ENCODE peak calls at places on chromosomes 11 and 22, in six cellular contexts. P is GM04504; C is ascending aorta; Z is ovary; A is RKO; E is activated T-helper 9 cell treated with anti-CD3 and anti-CD28 coated beads, Interleukin-2, amount 50 U/mL, for 16 hours. X is an unnamed sample.

GRCh38 chr11:9269492-9270030 is 4.4 kb upstream of the DENND5A start:
- DNase-seq in Z (no peak), E (no peak), P (no peak), C (peak; percentile 50), A (peak; percentile 20), X (no peak)

GRCh38 chr11:16767137-16767536 is 28.7 kb downstream of the C11orf58 start:
- DNase-seq in P (no peak), E (no peak), Z (no peak), C (no peak), A (no peak), X (no peak)

GRCh38 chr22:35489225-35489624 is 51.4 kb upstream of the RASD2 start:
- DNase-seq in E (no peak), A (no peak), C (no peak), P (no peak), Z (no peak), X (peak; percentile 62)

GRCh38 chr11:105673089-105673488 is 63.2 kb downstream of the GRIA4 start:
- DNase-seq in C (no peak), P (peak; percentile 10), E (no peak), A (peak; percentile 66), Z (no peak), X (peak; percentile 82)

GRCh38 chr11:2467695-2468055 is 22.9 kb downstream of the KCNQ1 start:
- DNase-seq in A (no peak), E (no peak), C (peak; percentile 35), Z (no peak), P (no peak), X (no peak)

GRCh38 chr22:49983148-49984042 is 22.8 kb downstream of the PIM3 start:
- DNase-seq in C (peak; percentile 53), Z (peak; percentile 59), P (no peak), E (no peak), A (no peak), X (no peak)

GRCh38 chr11:118295834-118296454 is 8.6 kb upstream of the CD3E start:
- DNase-seq in C (no peak), E (no peak), P (no peak), A (peak; percentile 76), Z (no peak), X (peak; percentile 68)

GRCh38 chr11:113591122-113591521 is 115.0 kb downstream of the TMPRSS5 start:
- DNase-seq in E (no peak), A (no peak), C (no peak), Z (no peak), P (no peak), X (no peak)

GRCh38 chr22:49825944-49826602 is 1.6 kb downstream of the BRD1 start:
- DNase-seq in C (no peak), P (no peak), Z (no peak), A (peak; percentile 68), E (peak; percentile 47), X (peak; percentile 29)

GRCh38 chr22:30717331-30717921 is 22.8 kb downstream of the OSBP2 start:
- DNase-seq in Z (no peak), C (no peak), A (peak; percentile 97), P (peak; percentile 52), E (no peak), X (peak; percentile 92)

GRCh38 chr11:75888391-75888790 is 73.4 kb downstream of the UVRAG start:
- DNase-seq in E (no peak), A (no peak), P (no peak), C (no peak), Z (no peak), X (no peak)

GRCh38 chr22:26431151-26431995 is 2.3 kb downstream of the ASPHD2 start:
- DNase-seq in Z (no peak), P (no peak), E (no peak), C (no peak), A (no peak), X (no peak)

GRCh38 chr11:57331720-57332119 is 4.0 kb downstream of the SSRP1 start:
- DNase-seq in A (no peak), Z (no peak), E (no peak), P (no peak), C (no peak), X (no peak)

GRCh38 chr11:61361237-61361636 is 445 bp downstream of the CYB561A3 start:
- DNase-seq in C (no peak), E (no peak), A (peak; percentile 29), Z (no peak), P (no peak), X (no peak)